ENCODE peak calls at places on chromosomes 11 and 22, in six cellular contexts. X is IMR-90, Q is suprapubic skin, O is H1, F is A549, C is ovary. L is an unnamed sample.

GRCh38 chr11:130414107-130415088 is 14.0 kb downstream of the ADAMTS8 start:
- DNase-seq in C (no peak), X (peak), F (no peak), Q (no peak), O (no peak), L (no peak)

GRCh38 chr11:134069426-134069921 is 602 bp downstream of the JAM3 start:
- DNase-seq in C (peak), X (peak), O (no peak), F (no peak), Q (no peak), L (no peak)

GRCh38 chr11:31645747-31646146 is 136.2 kb downstream of the ELP4 start:
- DNase-seq in Q (no peak), C (no peak), X (peak), O (no peak), F (peak), L (peak)

GRCh38 chr11:74371269-74372039 is 26.8 kb downstream of the PGM2L1 start:
- DNase-seq in Q (no peak), O (no peak), F (peak), X (peak), C (no peak), L (peak)

GRCh38 chr11:73295259-73295995 is 12.6 kb upstream of the ARHGEF17 start:
- DNase-seq in O (no peak), Q (no peak), C (peak), F (peak), X (peak), L (peak)

GRCh38 chr11:86592659-86593451 is 79.6 kb downstream of the ME3 start:
- DNase-seq in X (peak), F (peak), C (peak), Q (no peak), O (no peak), L (peak)

GRCh38 chr22:49768077-49768476 is 59.6 kb downstream of the BRD1 start:
- DNase-seq in Q (peak), C (no peak), X (no peak), O (no peak), F (no peak), L (no peak)

GRCh38 chr11:126456783-126457542 is 101.5 kb downstream of the ST3GAL4 start:
- DNase-seq in C (no peak), Q (no peak), X (no peak), F (no peak), O (no peak), L (no peak)

GRCh38 chr11:84524422-84525051 is 1102.6 kb downstream of the DLG2 start:
- DNase-seq in Q (no peak), O (no peak), X (peak), F (peak), C (no peak), L (no peak)

GRCh38 chr11:95792700-95793099 is 2.4 kb downstream of the CEP57 start:
- DNase-seq in Q (no peak), O (no peak), F (no peak), C (no peak), X (no peak), L (no peak)

GRCh38 chr11:117676501-117676900 is 120.5 kb downstream of the DSCAML1 start:
- DNase-seq in C (no peak), F (no peak), X (no peak), O (no peak), Q (no peak), L (no peak)

GRCh38 chr11:16945671-16946469 is 68.3 kb downstream of the PLEKHA7 start:
- DNase-seq in Q (no peak), F (peak), C (peak), X (peak), O (no peak), L (peak)

GRCh38 chr11:100738701-100739100 is 51.6 kb downstream of the ARHGAP42 start:
- DNase-seq in Q (no peak), O (no peak), F (no peak), C (no peak), X (no peak), L (no peak)

GRCh38 chr11:44427432-44427831 is 117.5 kb upstream of the ALX4 start:
- DNase-seq in Q (no peak), X (no peak), F (peak), O (no peak), C (no peak), L (no peak)

GRCh38 chr11:58880625-58881024 is 36.1 kb upstream of the GLYATL2 start:
- DNase-seq in F (peak), Q (no peak), X (no peak), C (no peak), O (no peak), L (no peak)

GRCh38 chr11:35247863-35248262 is 108.9 kb downstream of the CD44 start:
- DNase-seq in F (no peak), O (no peak), Q (no peak), X (no peak), C (no peak), L (no peak)
- TF ChIP-seq POLR2A in F (no peak), O (no peak), Q (no peak), X (no peak), C (no peak), L (no peak)

GRCh38 chr11:131568318-131568717 is 197.9 kb downstream of the NTM start:
- DNase-seq in X (no peak), Q (no peak), O (no peak), C (no peak), F (no peak), L (no peak)

GRCh38 chr11:131571571-131571970 is 201.2 kb downstream of the NTM start:
- DNase-seq in F (no peak), Q (no peak), O (no peak), C (no peak), X (no peak), L (no peak)

DNA sequence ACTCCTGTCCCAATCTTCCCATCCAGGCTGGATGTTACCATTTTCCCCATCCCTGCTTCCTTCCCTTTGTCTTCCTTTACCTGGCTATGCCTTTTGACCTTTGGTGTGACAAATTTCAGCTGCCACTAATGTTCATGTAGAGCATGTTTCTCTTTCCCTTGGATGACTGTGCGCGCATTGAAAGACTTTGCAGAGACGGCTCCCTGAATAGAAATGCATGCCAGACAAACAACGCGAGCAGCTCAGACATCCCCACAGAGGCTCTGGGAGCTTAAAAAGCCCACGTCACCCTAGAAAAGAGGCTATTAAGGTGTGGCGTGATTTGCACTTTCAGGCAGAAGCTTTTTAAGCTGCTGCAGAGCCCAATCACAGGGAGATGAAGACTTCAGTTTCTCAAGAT is 202.0 kb downstream of the NTM start:
- DNase-seq in X (no peak), C (no peak), Q (no peak), O (no peak), F (no peak), L (no peak)
- TF ChIP-seq POLR2A in X (no peak), C (no peak), Q (no peak), O (no peak), F (no peak), L (no peak)

DNA sequence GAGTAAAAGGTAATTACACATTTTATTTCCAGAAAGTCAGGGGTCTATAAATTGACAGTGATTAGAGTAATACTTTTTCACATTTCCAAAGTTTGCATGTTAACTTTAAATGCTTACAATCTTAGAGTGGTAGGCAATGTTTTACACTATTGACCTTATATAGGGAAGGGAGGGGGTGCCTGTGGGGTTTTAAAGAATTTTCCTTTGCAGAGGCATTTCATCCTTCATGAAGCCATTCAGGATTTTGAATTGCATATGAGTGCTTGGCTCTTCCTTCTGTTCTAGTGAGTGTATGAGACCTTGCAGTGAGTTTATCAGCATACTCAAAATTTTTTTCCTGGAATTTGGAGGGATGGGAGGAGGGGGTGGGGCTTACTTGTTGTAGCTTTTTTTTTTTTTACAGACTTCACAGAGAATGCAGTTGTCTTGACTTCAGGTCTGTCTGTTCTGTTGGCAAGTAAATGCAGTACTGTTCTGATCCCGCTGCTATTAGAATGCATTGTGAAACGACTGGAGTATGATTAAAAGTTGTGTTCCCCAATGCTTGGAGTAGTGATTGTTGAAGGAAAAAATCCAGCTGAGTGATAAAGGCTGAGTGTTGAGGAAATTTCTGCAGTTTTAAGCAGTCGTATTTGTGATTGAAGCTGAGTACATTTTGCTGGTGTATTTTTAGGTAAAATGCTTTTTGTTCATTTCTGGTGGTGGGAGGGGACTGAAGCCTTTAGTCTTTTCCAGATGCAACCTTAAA is 5.3 kb downstream of the MALAT1 start:
- DNase-seq in C (peak), X (peak), O (no peak), F (peak), Q (no peak), L (no peak)
- TF ChIP-seq POLR2A in C (no peak), X (no peak), O (peak), F (no peak), Q (peak), L (no peak)

DNA sequence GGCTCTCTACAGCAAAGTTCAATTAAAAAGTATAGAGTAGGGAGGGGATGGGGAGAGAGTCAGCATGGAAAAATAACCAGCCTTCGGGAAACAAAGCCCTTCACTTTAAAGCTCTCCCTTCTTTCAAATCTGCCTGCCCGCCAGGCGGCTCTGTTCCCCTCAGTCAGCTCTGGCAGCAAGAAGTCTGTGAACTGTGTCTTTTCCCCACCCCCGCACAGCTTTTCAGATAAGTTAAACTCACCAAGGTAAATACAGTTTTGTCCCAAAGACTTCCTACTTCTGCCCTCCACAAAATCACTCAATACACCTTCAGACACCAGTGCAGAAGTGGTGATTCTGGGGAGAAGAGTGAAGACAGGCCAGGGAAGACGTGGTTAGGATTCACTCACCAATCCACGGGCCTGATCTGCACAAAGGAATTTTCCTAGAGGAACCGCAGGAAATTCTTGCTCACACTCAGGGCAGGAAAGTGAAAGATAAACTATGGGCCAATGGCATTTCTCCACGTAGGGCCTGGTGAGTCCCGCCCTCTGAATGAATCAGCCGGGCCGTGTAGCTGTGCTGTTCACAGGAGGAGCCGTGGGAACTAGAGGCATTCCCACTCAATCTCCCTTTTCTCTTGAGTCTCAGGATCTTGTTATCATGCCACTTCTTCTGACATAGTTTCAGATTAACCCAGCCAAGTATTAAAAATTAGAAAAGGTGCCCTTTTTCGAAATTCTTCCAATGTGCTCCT is at the start of gene TRIM5:
- DNase-seq in C (peak), X (peak), O (peak), F (peak), Q (peak), L (peak)
- TF ChIP-seq POLR2A in C (peak), X (peak), O (peak), F (peak), Q (no peak), L (peak)

GRCh38 chr22:25405854-25406509 is 158.5 kb upstream of the GRK3 start:
- DNase-seq in X (no peak), Q (no peak), O (no peak), F (no peak), C (no peak), L (no peak)

GRCh38 chr22:25406510-25407210 is 157.8 kb upstream of the GRK3 start:
- DNase-seq in C (no peak), O (no peak), Q (no peak), X (no peak), F (no peak), L (no peak)

GRCh38 chr22:25403752-25404471 is 160.6 kb upstream of the GRK3 start:
- DNase-seq in Q (no peak), C (no peak), O (no peak), X (peak), F (peak), L (no peak)

GRCh38 chr22:25404556-25404922 is 159.9 kb upstream of the GRK3 start:
- DNase-seq in F (no peak), X (no peak), O (no peak), Q (no peak), C (no peak), L (no peak)

GRCh38 chr22:25404923-25405853 is 159.3 kb upstream of the GRK3 start:
- DNase-seq in O (no peak), C (peak), F (peak), X (peak), Q (no peak), L (peak)
- TF ChIP-seq POLR2A in O (no peak), C (peak), F (peak), X (peak), Q (peak), L (peak)

GRCh38 chr11:12692238-12693074 is 18.2 kb downstream of the TEAD1 start:
- DNase-seq in X (peak), O (no peak), F (peak), C (peak), Q (peak), L (no peak)
- TF ChIP-seq POLR2A in X (peak), O (no peak), F (no peak), C (no peak), Q (no peak), L (no peak)

GRCh38 chr11:68549789-68550484 is 89.4 kb downstream of the PPP6R3 start:
- DNase-seq in C (no peak), F (no peak), O (no peak), Q (no peak), X (no peak), L (no peak)
- TF ChIP-seq POLR2A in C (no peak), F (no peak), O (no peak), Q (no peak), X (no peak), L (no peak)

DNA sequence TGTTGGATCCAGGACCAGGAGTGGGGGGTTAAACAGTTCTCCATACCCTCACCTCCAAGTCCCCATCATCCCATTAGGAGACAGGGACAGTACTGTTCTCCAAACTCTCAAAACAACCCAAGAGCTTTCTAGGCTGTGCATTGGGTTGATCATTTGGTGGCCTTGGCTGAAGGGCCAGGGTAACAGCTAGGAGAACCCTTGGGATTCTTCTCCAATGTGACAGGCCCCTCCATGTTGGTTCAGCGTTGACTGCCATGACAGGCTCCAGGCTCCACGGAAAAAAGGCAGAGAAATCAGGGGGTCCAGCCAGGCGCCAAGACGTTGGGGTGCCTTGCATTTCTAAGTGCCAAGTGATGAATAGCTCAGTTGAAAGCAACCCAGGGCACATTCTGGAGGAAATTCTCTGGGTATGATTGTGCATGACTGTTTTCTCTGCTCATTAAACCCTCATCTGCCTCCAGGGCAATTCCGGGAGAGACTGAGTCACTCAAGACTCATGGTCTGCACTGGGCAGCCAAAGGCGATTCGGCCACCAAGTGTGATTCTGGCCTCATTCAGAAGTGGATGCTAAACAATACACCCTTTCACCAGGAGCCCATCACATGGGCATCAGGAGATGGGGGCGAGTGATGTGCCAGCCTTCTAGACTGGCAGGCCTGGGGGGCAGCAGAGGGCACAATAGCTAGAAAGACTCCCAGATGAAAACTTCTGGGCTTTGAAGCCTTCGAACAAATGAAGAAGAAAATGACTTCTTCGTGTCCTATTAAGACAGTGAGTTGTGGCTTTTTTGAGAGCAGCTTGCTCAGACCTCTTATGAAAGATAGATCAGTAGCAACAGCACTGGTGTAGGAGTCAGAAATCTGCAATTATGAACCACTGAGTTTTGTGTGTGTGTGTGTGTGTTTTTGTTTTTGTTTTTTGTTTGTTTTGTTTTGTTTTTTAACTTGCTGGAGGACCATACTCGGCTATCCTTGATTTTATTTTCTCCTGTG is 27.7 kb downstream of the CD44 start:
- DNase-seq in X (peak), O (no peak), C (no peak), Q (no peak), F (peak), L (peak)
- TF ChIP-seq POLR2A in X (no peak), O (no peak), C (no peak), Q (no peak), F (no peak), L (no peak)

L was measured in H54.